ENCODE peak calls at places on chromosomes 5 and 9, in ten cellular contexts. T is ovary, K is A549, W is cardiac muscle cell, V is AG09309, N is upper lobe of right lung, Q is foreskin fibroblast, D is GM12865, F is choroid plexus epithelial cell, G is transverse colon. S is an unnamed sample.

GRCh38 chr5:173643964-173644363 is 27.5 kb upstream of the BOD1 start:
- DNase-seq in T (no peak), K (no peak), W (peak), V (no peak), N (no peak), Q (no peak), D (peak), F (peak), G (no peak), S (no peak)

GRCh38 chr9:7980691-7981289 is 181.2 kb upstream of the DMAC1 start:
- DNase-seq in T (no peak), K (no peak), W (no peak), V (no peak), N (no peak), Q (no peak), D (no peak), F (no peak), G (no peak), S (no peak)

GRCh38 chr9:23587903-23588302 is 238.1 kb downstream of the ELAVL2 start:
- DNase-seq in T (no peak), K (no peak), W (no peak), V (no peak), N (no peak), Q (no peak), D (no peak), F (no peak), G (no peak), S (no peak)

GRCh38 chr5:174056064-174056842 is 10.7 kb downstream of the NSG2 start:
- DNase-seq in T (no peak), K (no peak), W (no peak), V (no peak), N (no peak), Q (no peak), D (peak), F (no peak), G (no peak), S (no peak)

GRCh38 chr5:1788828-1789227 is 10.8 kb downstream of the MRPL36 start:
- DNase-seq in T (no peak), K (no peak), W (no peak), V (no peak), N (no peak), Q (no peak), D (no peak), F (no peak), G (no peak), S (no peak)

GRCh38 chr5:151134228-151134627 is 23.4 kb downstream of the ANXA6 start:
- DNase-seq in T (no peak), K (no peak), W (no peak), V (no peak), N (no peak), Q (no peak), D (peak), F (no peak), G (peak), S (no peak)

GRCh38 chr5:150208187-150209015 is 18.5 kb downstream of the SLC6A7 start:
- DNase-seq in T (no peak), K (peak), W (no peak), V (no peak), N (no peak), Q (peak), D (no peak), F (no peak), G (no peak), S (no peak)

GRCh38 chr5:132427285-132428146 is 58.0 kb downstream of the SLC22A5 start:
- DNase-seq in T (no peak), K (no peak), W (peak), V (no peak), N (peak), Q (peak), D (peak), F (no peak), G (peak), S (no peak)

GRCh38 chr9:132748450-132748849 is 78.2 kb downstream of the GTF3C4 start:
- DNase-seq in T (no peak), K (no peak), W (no peak), V (no peak), N (no peak), Q (peak), D (no peak), F (peak), G (no peak), S (no peak)

GRCh38 chr5:1791176-1791575 is 8.5 kb downstream of the MRPL36 start:
- DNase-seq in T (no peak), K (no peak), W (no peak), V (no peak), N (peak), Q (no peak), D (no peak), F (no peak), G (no peak), S (no peak)

GRCh38 chr9:95462419-95463121 is 54.2 kb downstream of the PTCH1 start:
- DNase-seq in T (peak), K (no peak), W (peak), V (peak), N (no peak), Q (peak), D (peak), F (peak), G (peak), S (peak)

GRCh38 chr9:35254237-35254636 is 92.4 kb downstream of the UNC13B start:
- DNase-seq in T (no peak), K (no peak), W (no peak), V (no peak), N (no peak), Q (no peak), D (no peak), F (peak), G (no peak), S (no peak)

GRCh38 chr5:151086905-151087360 is 6.1 kb upstream of the TNIP1 start:
- DNase-seq in T (no peak), K (no peak), W (no peak), V (no peak), N (peak), Q (no peak), D (peak), F (no peak), G (peak), S (no peak)

GRCh38 chr9:76591256-76591950 is 132.4 kb downstream of the GCNT1 start:
- DNase-seq in T (no peak), K (no peak), W (no peak), V (peak), N (no peak), Q (peak), D (no peak), F (peak), G (no peak), S (peak)

GRCh38 chr9:131308906-131309305 is 19.4 kb downstream of the PLPP7 start:
- DNase-seq in T (no peak), K (no peak), W (no peak), V (no peak), N (no peak), Q (no peak), D (no peak), F (no peak), G (no peak), S (no peak)

GRCh38 chr5:145681686-145682085 is 153.5 kb downstream of the PRELID2 start:
- DNase-seq in T (no peak), K (peak), W (peak), V (peak), N (no peak), Q (peak), D (peak), F (peak), G (peak), S (peak)

GRCh38 chr9:106697390-106697789 is 165.6 kb upstream of the ZNF462 start:
- DNase-seq in T (no peak), K (no peak), W (no peak), V (no peak), N (no peak), Q (no peak), D (no peak), F (peak), G (no peak), S (no peak)
- H3K4me3 ChIP-seq in T (no peak), K (no peak), W (no peak), V (no peak), N (peak), Q (no peak), D (no peak), F (no peak), G (no peak), S (peak)

GRCh38 chr5:119335261-119335677 is 20.6 kb upstream of the TNFAIP8 start:
- DNase-seq in T (no peak), K (no peak), W (no peak), V (no peak), N (no peak), Q (no peak), D (no peak), F (no peak), G (no peak), S (no peak)
- H3K4me3 ChIP-seq in T (no peak), K (no peak), W (no peak), V (no peak), N (no peak), Q (no peak), D (peak), F (no peak), G (no peak), S (no peak)

GRCh38 chr9:136728080-136728547 is 14.6 kb downstream of the LCN10 start:
- DNase-seq in T (peak), K (peak), W (peak), V (peak), N (peak), Q (peak), D (peak), F (peak), G (peak), S (peak)

GRCh38 chr9:136724772-136725171 is 12.4 kb downstream of the DIPK1B start:
- DNase-seq in T (no peak), K (no peak), W (no peak), V (no peak), N (no peak), Q (no peak), D (no peak), F (no peak), G (no peak), S (no peak)

GRCh38 chr9:136725612-136726011 is 13.2 kb downstream of the DIPK1B start:
- DNase-seq in T (no peak), K (no peak), W (no peak), V (no peak), N (no peak), Q (no peak), D (no peak), F (peak), G (no peak), S (no peak)

GRCh38 chr9:136726631-136727191 is 14.3 kb downstream of the DIPK1B start:
- DNase-seq in T (no peak), K (no peak), W (no peak), V (no peak), N (no peak), Q (peak), D (peak), F (no peak), G (no peak), S (no peak)

GRCh38 chr9:136726118-136726517 is 13.7 kb downstream of the DIPK1B start:
- DNase-seq in T (no peak), K (no peak), W (no peak), V (no peak), N (no peak), Q (no peak), D (no peak), F (no peak), G (no peak), S (no peak)
- H3K4me3 ChIP-seq in T (peak), K (peak), W (no peak), V (peak), N (peak), Q (peak), D (peak), F (peak), G (no peak), S (peak)

GRCh38 chr9:27426717-27427645 is 97.1 kb upstream of the IFNK start:
- DNase-seq in T (no peak), K (peak), W (peak), V (no peak), N (no peak), Q (no peak), D (no peak), F (peak), G (no peak), S (peak)
- H3K4me3 ChIP-seq in T (no peak), K (no peak), W (no peak), V (no peak), N (no peak), Q (no peak), D (no peak), F (no peak), G (no peak), S (no peak)

GRCh38 chr9:6765396-6765795 is 7.6 kb downstream of the KDM4C start:
- DNase-seq in T (no peak), K (no peak), W (no peak), V (no peak), N (no peak), Q (no peak), D (no peak), F (no peak), G (no peak), S (no peak)

GRCh38 chr9:6761306-6761705 is 3.5 kb downstream of the KDM4C start:
- DNase-seq in T (no peak), K (no peak), W (no peak), V (no peak), N (no peak), Q (no peak), D (peak), F (no peak), G (no peak), S (no peak)

GRCh38 chr9:6766606-6767005 is 8.8 kb downstream of the KDM4C start:
- DNase-seq in T (no peak), K (no peak), W (no peak), V (no peak), N (no peak), Q (no peak), D (no peak), F (no peak), G (no peak), S (no peak)

GRCh38 chr9:6763244-6763643 is 5.5 kb downstream of the KDM4C start:
- DNase-seq in T (no peak), K (no peak), W (no peak), V (no peak), N (no peak), Q (no peak), D (no peak), F (no peak), G (no peak), S (no peak)

DNA sequence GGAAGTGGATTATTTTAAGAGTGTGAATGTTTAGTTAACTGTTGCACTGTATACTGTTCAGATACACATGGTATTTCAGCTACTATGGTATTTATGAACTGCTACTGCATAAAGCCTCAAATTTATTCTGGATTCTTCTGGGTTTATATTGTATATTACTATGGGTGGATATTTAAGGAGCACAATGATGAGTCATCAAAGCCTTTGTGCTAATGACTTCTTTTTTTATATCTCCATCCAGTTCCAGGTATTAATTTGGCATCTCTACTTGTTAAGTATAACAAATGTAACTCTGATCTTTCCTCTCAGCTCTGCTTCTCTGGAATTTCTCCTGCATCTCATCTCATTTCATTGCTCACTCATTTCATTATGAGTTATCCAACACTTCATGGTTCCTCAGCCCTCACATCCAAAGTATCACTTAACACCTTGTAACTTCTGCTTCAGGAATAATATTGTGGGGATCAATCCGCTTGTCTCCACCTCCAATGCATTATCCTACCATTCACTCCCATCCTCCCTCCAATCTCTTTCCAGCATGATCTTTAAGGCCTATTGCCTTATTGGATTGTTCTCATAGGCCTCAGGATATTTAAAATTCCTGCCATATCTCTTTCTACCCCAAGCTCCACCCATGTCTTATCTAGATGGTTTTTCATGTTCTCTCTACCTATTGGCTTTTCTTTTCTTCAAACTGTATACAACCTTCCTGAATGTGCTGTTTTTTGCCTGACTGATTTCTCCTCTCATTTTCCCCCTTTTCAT is 7.0 kb downstream of the KDM4C start:
- DNase-seq in T (no peak), K (no peak), W (no peak), V (no peak), N (no peak), Q (peak), D (no peak), F (no peak), G (no peak), S (no peak)
- H3K4me3 ChIP-seq in T (no peak), K (no peak), W (no peak), V (no peak), N (no peak), Q (no peak), D (no peak), F (no peak), G (no peak), S (no peak)

DNA sequence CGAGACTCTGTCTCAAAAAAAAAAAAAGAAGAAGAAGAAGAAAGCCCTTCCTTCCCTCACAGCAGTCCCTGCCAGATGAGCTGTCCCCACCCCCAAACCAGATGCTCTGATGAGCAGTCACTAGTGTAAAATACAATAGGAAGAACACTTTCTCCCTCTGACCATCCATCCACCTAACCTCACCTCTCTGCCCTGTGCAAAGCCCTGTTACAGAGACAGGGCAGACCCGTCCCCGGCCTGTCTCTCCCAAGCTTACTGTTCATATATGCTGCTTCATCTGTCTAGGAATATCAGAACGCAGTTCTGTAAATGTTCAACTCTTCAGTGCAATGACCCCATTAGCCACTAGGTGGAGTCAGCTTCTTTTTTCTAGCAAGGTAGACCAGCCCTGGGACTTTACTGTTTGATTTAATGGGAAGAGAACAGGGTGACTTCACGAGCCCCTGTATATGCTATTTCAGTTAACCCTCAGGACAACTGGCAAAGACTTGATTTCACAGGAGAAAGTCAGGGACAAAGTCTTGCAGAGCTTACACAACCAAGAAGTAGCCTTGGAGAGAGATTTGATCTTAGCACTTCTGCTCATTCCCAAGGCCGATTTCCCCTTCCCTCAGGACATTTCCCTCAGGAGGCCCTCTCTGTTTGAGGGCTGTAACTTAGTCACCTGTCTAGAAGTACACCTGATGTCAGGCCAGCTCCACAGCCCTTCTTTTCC is 14.9 kb upstream of the FGFR4 start:
- DNase-seq in T (peak), K (peak), W (peak), V (peak), N (no peak), Q (peak), D (peak), F (peak), G (peak), S (peak)
- H3K4me3 ChIP-seq in T (no peak), K (no peak), W (no peak), V (no peak), N (no peak), Q (peak), D (no peak), F (no peak), G (no peak), S (no peak)

DNA sequence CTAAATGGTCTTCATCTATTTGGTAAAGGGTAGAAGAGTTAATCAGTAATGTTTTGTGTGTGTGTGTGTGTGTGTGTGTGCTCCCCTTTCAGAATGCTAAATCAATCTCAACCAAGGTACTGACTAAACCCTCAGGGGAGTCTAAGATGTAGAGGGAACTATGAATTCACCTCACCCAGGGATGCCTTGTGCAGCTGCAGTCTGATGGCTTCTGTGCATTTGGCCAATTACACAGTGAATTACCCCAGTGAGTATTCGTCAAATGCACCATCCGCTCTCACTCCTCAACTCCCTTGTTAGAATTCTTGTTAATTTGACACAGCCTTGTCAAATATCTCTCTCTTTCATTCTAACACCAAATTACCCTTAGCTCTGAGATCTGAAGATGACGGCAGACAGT is 234.6 kb downstream of the GABRB2 start:
- DNase-seq in T (no peak), K (no peak), W (no peak), V (no peak), N (no peak), Q (no peak), D (peak), F (no peak), G (no peak), S (no peak)
- H3K4me3 ChIP-seq in T (no peak), K (no peak), W (no peak), V (no peak), N (no peak), Q (no peak), D (no peak), F (no peak), G (no peak), S (no peak)

GRCh38 chr5:54882841-54883240 is 102.6 kb downstream of the ESM1 start:
- DNase-seq in T (peak), K (no peak), W (no peak), V (no peak), N (no peak), Q (no peak), D (no peak), F (no peak), G (no peak), S (no peak)
- H3K4me3 ChIP-seq in T (peak), K (no peak), W (no peak), V (no peak), N (no peak), Q (no peak), D (no peak), F (no peak), G (no peak), S (no peak)

GRCh38 chr5:139543423-139543991 is 17.6 kb upstream of the UBE2D2 start:
- DNase-seq in T (no peak), K (no peak), W (peak), V (no peak), N (peak), Q (peak), D (peak), F (peak), G (peak), S (no peak)
- H3K4me3 ChIP-seq in T (no peak), K (no peak), W (no peak), V (no peak), N (peak), Q (no peak), D (peak), F (peak), G (peak), S (no peak)